ENCODE peak calls at places on chromosome 12, in six cellular contexts. One of them, this sample, is unnamed.

GRCh38 chr12:125983784-125984510 is 918.7 kb downstream of the AACS start:
- DNase-seq in IMR-90: no peak
- DNase-seq in neuronal stem cell: peak
- DNase-seq in trophoblast cell: peak
- DNase-seq in mesenchymal stem cell: no peak
- DNase-seq in H1: peak
- DNase-seq in this sample: peak

GRCh38 chr12:23771230-23771949 is 178.1 kb downstream of the SOX5 start:
- DNase-seq in IMR-90: no peak
- DNase-seq in neuronal stem cell: no peak
- DNase-seq in trophoblast cell: no peak
- DNase-seq in mesenchymal stem cell: no peak
- DNase-seq in H1: no peak
- DNase-seq in this sample: no peak

GRCh38 chr12:100868487-100868886 is 73.9 kb downstream of the ANO4 start:
- DNase-seq in IMR-90: peak
- DNase-seq in neuronal stem cell: no peak
- DNase-seq in trophoblast cell: no peak
- DNase-seq in mesenchymal stem cell: peak
- DNase-seq in H1: no peak
- DNase-seq in this sample: peak

GRCh38 chr12:48936379-48936979 is 11.2 kb upstream of the FKBP11 start:
- DNase-seq in IMR-90: peak
- DNase-seq in neuronal stem cell: peak
- DNase-seq in trophoblast cell: peak
- DNase-seq in mesenchymal stem cell: peak
- DNase-seq in H1: peak
- DNase-seq in this sample: peak

GRCh38 chr12:97716356-97716755 is 253.8 kb downstream of the RMST start:
- DNase-seq in IMR-90: no peak
- DNase-seq in neuronal stem cell: peak
- DNase-seq in trophoblast cell: no peak
- DNase-seq in mesenchymal stem cell: peak
- DNase-seq in H1: no peak
- DNase-seq in this sample: peak

GRCh38 chr12:121799842-121800693 is 3.7 kb upstream of the SETD1B start:
- DNase-seq in IMR-90: peak
- DNase-seq in neuronal stem cell: no peak
- DNase-seq in trophoblast cell: peak
- DNase-seq in mesenchymal stem cell: peak
- DNase-seq in H1: no peak
- DNase-seq in this sample: peak

GRCh38 chr12:114682920-114683708 is 861 bp downstream of the TBX3 start:
- DNase-seq in IMR-90: no peak
- DNase-seq in neuronal stem cell: no peak
- DNase-seq in trophoblast cell: peak
- DNase-seq in mesenchymal stem cell: no peak
- DNase-seq in H1: peak
- DNase-seq in this sample: peak

GRCh38 chr12:67193705-67194104 is 75.5 kb upstream of the CAND1 start:
- DNase-seq in IMR-90: peak
- DNase-seq in neuronal stem cell: peak
- DNase-seq in trophoblast cell: peak
- DNase-seq in mesenchymal stem cell: peak
- DNase-seq in H1: peak
- DNase-seq in this sample: peak

GRCh38 chr12:47361389-47362031 is 281.8 kb upstream of the AMIGO2 start:
- DNase-seq in IMR-90: no peak
- DNase-seq in neuronal stem cell: no peak
- DNase-seq in trophoblast cell: peak
- DNase-seq in mesenchymal stem cell: peak
- DNase-seq in H1: no peak
- DNase-seq in this sample: peak

GRCh38 chr12:104526751-104527150 is 70.0 kb downstream of the CHST11 start:
- DNase-seq in IMR-90: no peak
- DNase-seq in neuronal stem cell: no peak
- DNase-seq in trophoblast cell: no peak
- DNase-seq in mesenchymal stem cell: no peak
- DNase-seq in H1: no peak
- DNase-seq in this sample: peak

GRCh38 chr12:12704593-12705230 is 8.7 kb upstream of the GPR19 start:
- DNase-seq in IMR-90: peak
- DNase-seq in neuronal stem cell: peak
- DNase-seq in trophoblast cell: peak
- DNase-seq in mesenchymal stem cell: peak
- DNase-seq in H1: no peak
- DNase-seq in this sample: peak

GRCh38 chr12:120394483-120395367 is 25.8 kb upstream of the MSI1 start:
- DNase-seq in IMR-90: no peak
- DNase-seq in neuronal stem cell: peak
- DNase-seq in trophoblast cell: peak
- DNase-seq in mesenchymal stem cell: no peak
- DNase-seq in H1: peak
- DNase-seq in this sample: peak

GRCh38 chr12:121673013-121673441 is 3.6 kb upstream of the MORN3 start:
- DNase-seq in IMR-90: no peak
- DNase-seq in neuronal stem cell: no peak
- DNase-seq in trophoblast cell: peak
- DNase-seq in mesenchymal stem cell: peak
- DNase-seq in H1: no peak
- DNase-seq in this sample: peak

GRCh38 chr12:57899010-57899662 is 42.2 kb upstream of the ATP23 start:
- DNase-seq in IMR-90: peak
- DNase-seq in neuronal stem cell: no peak
- DNase-seq in trophoblast cell: peak
- DNase-seq in mesenchymal stem cell: peak
- DNase-seq in H1: no peak
- DNase-seq in this sample: no peak

GRCh38 chr12:119664642-119665041 is 3.3 kb upstream of the PRKAB1 start:
- DNase-seq in IMR-90: no peak
- DNase-seq in neuronal stem cell: no peak
- DNase-seq in trophoblast cell: no peak
- DNase-seq in mesenchymal stem cell: no peak
- DNase-seq in H1: no peak
- DNase-seq in this sample: no peak

GRCh38 chr12:6827437-6827894 is 741 bp upstream of the P3H3 start:
- DNase-seq in IMR-90: peak
- DNase-seq in neuronal stem cell: peak
- DNase-seq in trophoblast cell: peak
- DNase-seq in mesenchymal stem cell: peak
- DNase-seq in H1: peak
- DNase-seq in this sample: peak

GRCh38 chr12:47088021-47088944 is 8.5 kb upstream of the AMIGO2 start:
- DNase-seq in IMR-90: peak
- DNase-seq in neuronal stem cell: no peak
- DNase-seq in trophoblast cell: no peak
- DNase-seq in mesenchymal stem cell: peak
- DNase-seq in H1: no peak
- DNase-seq in this sample: no peak

GRCh38 chr12:65868133-65868705 is 43.9 kb downstream of the HMGA2 start:
- DNase-seq in IMR-90: peak
- DNase-seq in neuronal stem cell: no peak
- DNase-seq in trophoblast cell: peak
- DNase-seq in mesenchymal stem cell: peak
- DNase-seq in H1: no peak
- DNase-seq in this sample: no peak

GRCh38 chr12:20523658-20524057 is 155.3 kb downstream of the PDE3A start:
- DNase-seq in IMR-90: peak
- DNase-seq in neuronal stem cell: no peak
- DNase-seq in trophoblast cell: no peak
- DNase-seq in mesenchymal stem cell: no peak
- DNase-seq in H1: no peak
- DNase-seq in this sample: no peak

GRCh38 chr12:52826611-52827498 is 7.3 kb downstream of the KRT79 start:
- DNase-seq in IMR-90: no peak
- DNase-seq in neuronal stem cell: no peak
- DNase-seq in trophoblast cell: peak
- DNase-seq in mesenchymal stem cell: no peak
- DNase-seq in H1: no peak
- DNase-seq in this sample: peak

GRCh38 chr12:2697057-2697456 is 97.7 kb upstream of the FKBP4 start:
- DNase-seq in IMR-90: no peak
- DNase-seq in neuronal stem cell: no peak
- DNase-seq in trophoblast cell: no peak
- DNase-seq in mesenchymal stem cell: no peak
- DNase-seq in H1: no peak
- DNase-seq in this sample: no peak

GRCh38 chr12:131938082-131938481 is 9.0 kb downstream of the PUS1 start:
- DNase-seq in IMR-90: no peak
- DNase-seq in neuronal stem cell: no peak
- DNase-seq in trophoblast cell: no peak
- DNase-seq in mesenchymal stem cell: no peak
- DNase-seq in H1: no peak
- DNase-seq in this sample: no peak

GRCh38 chr12:96454396-96454795 is 35.0 kb upstream of the CFAP54 start:
- DNase-seq in IMR-90: peak
- DNase-seq in neuronal stem cell: no peak
- DNase-seq in trophoblast cell: no peak
- DNase-seq in mesenchymal stem cell: no peak
- DNase-seq in H1: no peak
- DNase-seq in this sample: no peak

GRCh38 chr12:132866251-132866828 is 21.1 kb downstream of the CHFR start:
- DNase-seq in IMR-90: peak
- DNase-seq in neuronal stem cell: no peak
- DNase-seq in trophoblast cell: peak
- DNase-seq in mesenchymal stem cell: peak
- DNase-seq in H1: no peak
- DNase-seq in this sample: peak

GRCh38 chr12:10098762-10099161 is at the start of gene CLEC1A:
- DNase-seq in IMR-90: no peak
- DNase-seq in neuronal stem cell: peak
- DNase-seq in trophoblast cell: peak
- DNase-seq in mesenchymal stem cell: peak
- DNase-seq in H1: peak
- DNase-seq in this sample: peak

GRCh38 chr12:38695057-38695456 is 210.3 kb downstream of the CPNE8 start:
- DNase-seq in IMR-90: no peak
- DNase-seq in neuronal stem cell: no peak
- DNase-seq in trophoblast cell: no peak
- DNase-seq in mesenchymal stem cell: no peak
- DNase-seq in H1: no peak
- DNase-seq in this sample: no peak

GRCh38 chr12:47079894-47080724 is at the start of gene AMIGO2:
- DNase-seq in IMR-90: peak
- DNase-seq in neuronal stem cell: peak
- DNase-seq in trophoblast cell: peak
- DNase-seq in mesenchymal stem cell: peak
- DNase-seq in H1: peak
- DNase-seq in this sample: peak

GRCh38 chr12:1919284-1919683 is 832 bp upstream of the CACNA2D4 start:
- DNase-seq in IMR-90: no peak
- DNase-seq in neuronal stem cell: no peak
- DNase-seq in trophoblast cell: no peak
- DNase-seq in mesenchymal stem cell: no peak
- DNase-seq in H1: no peak
- DNase-seq in this sample: no peak

GRCh38 chr12:122137681-122138080 is 36.3 kb downstream of the IL31 start:
- DNase-seq in IMR-90: no peak
- DNase-seq in neuronal stem cell: no peak
- DNase-seq in trophoblast cell: peak
- DNase-seq in mesenchymal stem cell: no peak
- DNase-seq in H1: peak
- DNase-seq in this sample: peak

GRCh38 chr12:22409071-22409951 is 74.8 kb upstream of the ST8SIA1 start:
- DNase-seq in IMR-90: no peak
- DNase-seq in neuronal stem cell: no peak
- DNase-seq in trophoblast cell: no peak
- DNase-seq in mesenchymal stem cell: no peak
- DNase-seq in H1: no peak
- DNase-seq in this sample: peak

GRCh38 chr12:49693931-49694439 is 13.2 kb downstream of the FMNL3 start:
- DNase-seq in IMR-90: no peak
- DNase-seq in neuronal stem cell: no peak
- DNase-seq in trophoblast cell: peak
- DNase-seq in mesenchymal stem cell: no peak
- DNase-seq in H1: no peak
- DNase-seq in this sample: no peak

GRCh38 chr12:54229624-54230212 is 40.9 kb upstream of the SMUG1 start:
- DNase-seq in IMR-90: peak
- DNase-seq in neuronal stem cell: no peak
- DNase-seq in trophoblast cell: peak
- DNase-seq in mesenchymal stem cell: peak
- DNase-seq in H1: no peak
- DNase-seq in this sample: peak
- H3K4me3 ChIP-seq in IMR-90: no peak
- H3K4me3 ChIP-seq in neuronal stem cell: no peak
- H3K4me3 ChIP-seq in trophoblast cell: no peak
- H3K4me3 ChIP-seq in mesenchymal stem cell: no peak
- H3K4me3 ChIP-seq in H1: no peak
- H3K4me3 ChIP-seq in this sample: no peak

DNA sequence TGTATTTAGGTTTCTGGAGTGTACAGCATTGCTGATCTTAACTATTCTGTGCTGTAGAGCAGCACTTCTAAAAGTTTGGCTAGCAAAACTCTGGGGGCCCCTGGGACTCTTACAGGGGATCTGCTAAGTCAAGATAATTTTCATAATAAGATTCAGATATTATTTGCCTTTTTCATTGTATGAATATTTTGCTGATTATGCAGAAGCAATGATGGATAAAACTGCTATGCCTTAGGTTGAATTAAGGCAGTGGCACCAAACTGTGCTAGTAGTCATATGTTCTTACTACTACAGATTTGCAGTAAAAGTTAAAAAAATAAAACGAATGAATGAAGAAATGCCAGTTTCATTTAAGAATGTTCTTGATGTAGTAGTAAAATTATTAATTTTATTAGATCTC is 160.1 kb downstream of the PDZRN4 start:
- DNase-seq in IMR-90: no peak
- DNase-seq in neuronal stem cell: no peak
- DNase-seq in trophoblast cell: no peak
- DNase-seq in mesenchymal stem cell: no peak
- DNase-seq in H1: no peak
- DNase-seq in this sample: no peak
- H4K8ac ChIP-seq in IMR-90: no peak
- H4K8ac ChIP-seq in neuronal stem cell: no peak
- H4K8ac ChIP-seq in trophoblast cell: no peak
- H4K8ac ChIP-seq in mesenchymal stem cell: no peak
- H4K8ac ChIP-seq in H1: no peak
- H4K8ac ChIP-seq in this sample: no peak

GRCh38 chr12:94175763-94176660 is 27.6 kb downstream of the PLXNC1 start:
- DNase-seq in IMR-90: peak
- DNase-seq in neuronal stem cell: no peak
- DNase-seq in trophoblast cell: no peak
- DNase-seq in mesenchymal stem cell: peak
- DNase-seq in H1: no peak
- DNase-seq in this sample: no peak
- H3K4me3 ChIP-seq in IMR-90: no peak
- H3K4me3 ChIP-seq in neuronal stem cell: no peak
- H3K4me3 ChIP-seq in trophoblast cell: no peak
- H3K4me3 ChIP-seq in mesenchymal stem cell: no peak
- H3K4me3 ChIP-seq in H1: no peak
- H3K4me3 ChIP-seq in this sample: no peak

DNA sequence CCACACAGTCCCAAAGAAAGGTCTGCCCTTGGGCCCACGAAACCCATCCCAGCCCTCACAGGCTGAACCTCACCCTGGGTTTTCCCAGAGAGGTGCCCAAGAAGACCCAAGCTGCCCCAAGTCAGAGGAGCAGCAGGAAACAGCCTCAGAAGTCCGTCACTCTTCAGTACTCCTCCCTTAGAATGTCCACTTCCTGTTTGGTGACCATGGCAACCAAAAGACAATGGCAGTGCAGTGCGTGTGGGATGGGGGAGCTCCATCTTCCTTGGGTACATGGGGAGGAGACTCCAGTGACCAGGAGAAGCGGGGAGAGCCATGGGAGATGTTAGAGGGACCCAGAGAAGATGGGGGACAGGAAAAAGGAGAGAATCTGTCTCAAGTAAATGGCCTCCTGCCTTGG is 11.3 kb downstream of the SELPLG start:
- DNase-seq in IMR-90: no peak
- DNase-seq in neuronal stem cell: no peak
- DNase-seq in trophoblast cell: no peak
- DNase-seq in mesenchymal stem cell: peak
- DNase-seq in H1: no peak
- DNase-seq in this sample: peak
- H4K8ac ChIP-seq in IMR-90: no peak
- H4K8ac ChIP-seq in neuronal stem cell: no peak
- H4K8ac ChIP-seq in trophoblast cell: peak
- H4K8ac ChIP-seq in mesenchymal stem cell: peak
- H4K8ac ChIP-seq in H1: peak
- H4K8ac ChIP-seq in this sample: no peak

This sample was measured in mesendoderm.